ENCODE peak calls at places on chromosomes 2 and 18, in seven cellular contexts. X is CD4-positive, alpha-beta memory T cell; R is NT2/D1; Z is small intestine; I is HCT116; U is CD8-positive, alpha-beta memory T cell; Q is lower lobe of right lung. C is an unnamed sample. For H3K4me1, the result is how much of the 10 kb centered on the place peaks cover.

GRCh38 chr2:173184031-173185004 is 108.7 kb downstream of the MAP3K20 start:
- DNase-seq in X (no peak), R (peak), Z (no peak), I (peak), U (no peak), Q (no peak), C (no peak)

GRCh38 chr2:219059725-219060682 is 717 bp downstream of the IHH start:
- DNase-seq in X (no peak), R (no peak), Z (peak), I (no peak), U (no peak), Q (no peak), C (no peak)

GRCh38 chr2:202115385-202116060 is 42.5 kb downstream of the KIAA2012 start:
- DNase-seq in X (no peak), R (no peak), Z (no peak), I (no peak), U (no peak), Q (no peak), C (no peak)

GRCh38 chr2:191384829-191385228 is 139.6 kb downstream of the MYO1B start:
- DNase-seq in X (no peak), R (no peak), Z (no peak), I (no peak), U (no peak), Q (no peak), C (no peak)

GRCh38 chr18:40877096-40877495 is 1077.9 kb upstream of the PIK3C3 start:
- DNase-seq in X (no peak), R (no peak), Z (no peak), I (no peak), U (no peak), Q (no peak), C (no peak)

GRCh38 chr2:119311371-119311770 is 55.3 kb downstream of the C2orf76 start:
- DNase-seq in X (no peak), R (peak), Z (no peak), I (no peak), U (no peak), Q (no peak), C (no peak)

GRCh38 chr18:13871701-13872100 is 43.6 kb downstream of the MC2R start:
- DNase-seq in X (no peak), R (no peak), Z (no peak), I (no peak), U (no peak), Q (no peak), C (no peak)

GRCh38 chr2:105697781-105698449 is 46.8 kb upstream of the NCK2 start:
- DNase-seq in X (no peak), R (no peak), Z (peak), I (no peak), U (no peak), Q (no peak), C (no peak)

GRCh38 chr2:32904711-32905110 is 42.0 kb upstream of the LTBP1 start:
- DNase-seq in X (no peak), R (no peak), Z (no peak), I (no peak), U (no peak), Q (no peak), C (no peak)

GRCh38 chr18:74375999-74376398 is 60.4 kb downstream of the C18orf63 start:
- DNase-seq in X (no peak), R (no peak), Z (no peak), I (no peak), U (no peak), Q (no peak), C (no peak)

GRCh38 chr2:98463988-98464771 is 19.5 kb downstream of the INPP4A start:
- DNase-seq in X (peak), R (no peak), Z (peak), I (no peak), U (peak), Q (no peak), C (no peak)

GRCh38 chr2:177665328-177665727 is 272.8 kb downstream of the AGPS start:
- DNase-seq in X (no peak), R (no peak), Z (no peak), I (no peak), U (no peak), Q (no peak), C (no peak)

GRCh38 chr2:82344670-82345069 is 2040.1 kb upstream of the LRRTM1 start:
- DNase-seq in X (no peak), R (peak), Z (no peak), I (no peak), U (no peak), Q (no peak), C (peak)

GRCh38 chr18:59514193-59514592 is 155.1 kb upstream of the LMAN1 start:
- DNase-seq in X (no peak), R (no peak), Z (no peak), I (no peak), U (no peak), Q (no peak), C (no peak)

GRCh38 chr2:133653116-133653515 is 84.9 kb upstream of the NCKAP5 start:
- DNase-seq in X (no peak), R (no peak), Z (no peak), I (no peak), U (no peak), Q (no peak), C (no peak)

GRCh38 chr2:105138643-105139042 is 100.8 kb downstream of the MRPS9 start:
- DNase-seq in X (no peak), R (no peak), Z (no peak), I (no peak), U (no peak), Q (no peak), C (no peak)

GRCh38 chr2:83633435-83633834 is 825.6 kb downstream of the SUCLG1 start:
- DNase-seq in X (no peak), R (no peak), Z (no peak), I (no peak), U (no peak), Q (no peak), C (no peak)

GRCh38 chr18:24212939-24213338 is 74.1 kb downstream of the CABYR start:
- DNase-seq in X (no peak), R (no peak), Z (peak), I (peak), U (no peak), Q (no peak), C (no peak)

GRCh38 chr2:64700133-64700809 is 46.6 kb upstream of the SERTAD2 start:
- DNase-seq in X (no peak), R (no peak), Z (no peak), I (no peak), U (no peak), Q (no peak), C (no peak)

GRCh38 chr2:109637749-109638570 is 23.8 kb downstream of the SOWAHC start:
- DNase-seq in X (no peak), R (no peak), Z (no peak), I (no peak), U (no peak), Q (no peak), C (no peak)

GRCh38 chr18:56756971-56757370 is 105.8 kb downstream of the WDR7 start:
- DNase-seq in X (no peak), R (no peak), Z (no peak), I (no peak), U (no peak), Q (no peak), C (no peak)

GRCh38 chr2:191165190-191165643 is 14.4 kb upstream of the STAT4 start:
- DNase-seq in X (peak), R (no peak), Z (peak), I (peak), U (no peak), Q (no peak), C (peak)

GRCh38 chr2:47208852-47209606 is 53.9 kb upstream of the STPG4 start:
- DNase-seq in X (no peak), R (no peak), Z (peak), I (no peak), U (no peak), Q (no peak), C (no peak)

GRCh38 chr2:25340340-25340886 is 1.3 kb downstream of the DNMT3A start:
- DNase-seq in X (no peak), R (no peak), Z (no peak), I (no peak), U (no peak), Q (peak), C (peak)

GRCh38 chr18:28075501-28075900 is 101.4 kb downstream of the CDH2 start:
- DNase-seq in X (no peak), R (no peak), Z (no peak), I (no peak), U (no peak), Q (no peak), C (no peak)

GRCh38 chr2:177984739-177985138 is 87.8 kb downstream of the PDE11A start:
- DNase-seq in X (no peak), R (no peak), Z (peak), I (no peak), U (no peak), Q (no peak), C (no peak)

GRCh38 chr2:3214827-3215404 is 162.7 kb downstream of the EIPR1 start:
- DNase-seq in X (no peak), R (no peak), Z (no peak), I (no peak), U (no peak), Q (no peak), C (no peak)

GRCh38 chr2:26035110-26035728 is 1.3 kb downstream of the RAB10 start:
- DNase-seq in X (no peak), R (no peak), Z (peak), I (no peak), U (no peak), Q (no peak), C (no peak)

GRCh38 chr2:109351164-109351756 is 222.3 kb downstream of the SH3RF3 start:
- DNase-seq in X (no peak), R (no peak), Z (peak), I (no peak), U (no peak), Q (peak), C (no peak)

GRCh38 chr2:219230201-219230540 is 565 bp downstream of the ANKZF1 start:
- DNase-seq in X (no peak), R (no peak), Z (peak), I (no peak), U (no peak), Q (peak), C (peak)

DNA sequence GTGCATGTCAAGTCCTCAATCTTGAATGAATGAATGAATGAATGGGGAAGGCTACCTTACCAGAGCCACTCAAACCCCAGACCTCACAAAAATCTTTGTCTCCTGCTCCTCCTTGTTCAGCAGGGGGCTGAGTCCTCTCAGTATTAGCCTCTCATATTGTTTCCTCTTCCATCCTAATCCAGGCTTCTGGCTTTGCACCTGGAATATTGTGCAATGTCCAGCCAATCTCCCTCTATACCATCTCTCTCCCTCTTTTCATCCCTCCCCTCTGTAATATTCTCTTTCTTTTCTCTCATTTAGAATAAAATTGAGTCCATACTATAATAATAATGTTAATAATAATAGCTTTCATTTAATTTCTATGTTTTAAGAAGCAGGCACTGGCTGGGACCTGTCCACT is 34.3 kb downstream of the ARHGAP25 start:
- DNase-seq in X (no peak), R (no peak), Z (no peak), I (no peak), U (no peak), Q (no peak), C (no peak)
- H3K4me1 ChIP-seq in X (half or more), R (under half), Z (under half), I (under half), U (half or more), Q (half or more), C (under half)

GRCh38 chr18:65737346-65737745 is 13.5 kb upstream of the CDH7 start:
- DNase-seq in X (no peak), R (no peak), Z (no peak), I (no peak), U (no peak), Q (no peak), C (peak)

DNA sequence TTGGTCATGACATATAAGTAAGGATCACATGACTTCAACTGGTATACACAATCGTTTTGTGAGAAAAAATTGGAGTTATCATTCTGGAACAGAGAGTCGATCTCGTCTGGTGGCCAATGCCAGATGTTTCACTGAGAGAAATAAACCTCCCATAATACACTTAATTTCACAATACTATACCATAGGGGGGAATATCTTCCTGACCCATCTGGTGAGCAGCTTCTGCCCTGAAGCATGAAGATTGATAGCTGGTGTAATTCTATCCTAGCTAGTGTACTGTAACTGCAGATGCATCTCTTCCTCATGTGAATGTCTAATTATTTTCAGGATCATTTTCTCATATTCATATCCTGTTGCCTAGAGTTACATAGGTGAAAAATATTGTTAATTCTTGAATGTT is 15.6 kb upstream of the CDH7 start:
- DNase-seq in X (no peak), R (no peak), Z (no peak), I (no peak), U (no peak), Q (no peak), C (no peak)
- H3K4me3 ChIP-seq in X (no peak), R (no peak), Z (no peak), I (no peak), U (no peak), Q (no peak), C (no peak)

GRCh38 chr2:85953476-85953875 is 64.7 kb upstream of the ST3GAL5 start:
- DNase-seq in X (no peak), R (no peak), Z (no peak), I (no peak), U (no peak), Q (no peak), C (no peak)

GRCh38 chr2:85951351-85952067 is 62.7 kb upstream of the ST3GAL5 start:
- DNase-seq in X (no peak), R (no peak), Z (no peak), I (no peak), U (no peak), Q (no peak), C (no peak)

GRCh38 chr2:85950743-85951142 is 62.0 kb upstream of the ST3GAL5 start:
- DNase-seq in X (no peak), R (no peak), Z (no peak), I (no peak), U (no peak), Q (no peak), C (no peak)

GRCh38 chr2:85954192-85954900 is 65.6 kb upstream of the ST3GAL5 start:
- DNase-seq in X (no peak), R (no peak), Z (no peak), I (no peak), U (no peak), Q (peak), C (no peak)

GRCh38 chr2:85952196-85952734 is 63.5 kb upstream of the ST3GAL5 start:
- DNase-seq in X (no peak), R (no peak), Z (no peak), I (no peak), U (no peak), Q (no peak), C (no peak)
- H3K4me1 ChIP-seq in X (under half), R (under half), Z (under half), I (under half), U (under half), Q (under half), C (under half)

GRCh38 chr2:102337012-102337411 is 18.6 kb upstream of the IL18R1 start:
- DNase-seq in X (no peak), R (no peak), Z (no peak), I (no peak), U (no peak), Q (no peak), C (no peak)
- H3K4me3 ChIP-seq in X (no peak), R (no peak), Z (no peak), I (no peak), U (no peak), Q (peak), C (no peak)

GRCh38 chr18:55401638-55402191 is 186.3 kb downstream of the TCF4 start:
- DNase-seq in X (no peak), R (peak), Z (no peak), I (no peak), U (no peak), Q (no peak), C (peak)
- H3K4me1 ChIP-seq in X (under half), R (under half), Z (under half), I (under half), U (under half), Q (under half), C (under half)